ENCODE peak calls at places on chromosomes 4 and X, in nine cellular contexts. One of them, this sample, is unnamed.

GRCh38 chr4:10083861-10084641 is 32.5 kb downstream of the WDR1 start:
- DNase-seq in activated T-cell treated with anti-CD3 and anti-CD28 coated beads for 4 hours: no peak
- DNase-seq in NCI-H510A: no peak
- DNase-seq in ELR: no peak
- DNase-seq in sciatic nerve: peak
- DNase-seq in islet precursor cell: no peak
- DNase-seq in stomach: peak
- DNase-seq in NCI-H1092 treated with DMSO at 0.1 percent for 48 hours: no peak
- DNase-seq in head of caudate nucleus: no peak
- DNase-seq in this sample: no peak

GRCh38 chr4:96913437-96914075 is 1073.7 kb downstream of the PDHA2 start:
- DNase-seq in activated T-cell treated with anti-CD3 and anti-CD28 coated beads for 4 hours: no peak
- DNase-seq in NCI-H510A: no peak
- DNase-seq in ELR: no peak
- DNase-seq in sciatic nerve: no peak
- DNase-seq in islet precursor cell: peak
- DNase-seq in stomach: no peak
- DNase-seq in NCI-H1092 treated with DMSO at 0.1 percent for 48 hours: no peak
- DNase-seq in head of caudate nucleus: peak
- DNase-seq in this sample: no peak

GRCh38 chr4:10581022-10581421 is 103.5 kb downstream of the CLNK start:
- DNase-seq in activated T-cell treated with anti-CD3 and anti-CD28 coated beads for 4 hours: no peak
- DNase-seq in NCI-H510A: no peak
- DNase-seq in ELR: no peak
- DNase-seq in sciatic nerve: no peak
- DNase-seq in islet precursor cell: no peak
- DNase-seq in stomach: no peak
- DNase-seq in NCI-H1092 treated with DMSO at 0.1 percent for 48 hours: no peak
- DNase-seq in head of caudate nucleus: no peak
- DNase-seq in this sample: peak

GRCh38 chrX:118976599-118977340 is 2.4 kb downstream of the LONRF3 start:
- DNase-seq in activated T-cell treated with anti-CD3 and anti-CD28 coated beads for 4 hours: peak
- DNase-seq in NCI-H510A: peak
- DNase-seq in ELR: peak
- DNase-seq in sciatic nerve: peak
- DNase-seq in islet precursor cell: no peak
- DNase-seq in stomach: peak
- DNase-seq in NCI-H1092 treated with DMSO at 0.1 percent for 48 hours: peak
- DNase-seq in head of caudate nucleus: peak
- DNase-seq in this sample: peak

GRCh38 chrX:99353412-99353811 is 1056.7 kb downstream of the PCDH19 start:
- DNase-seq in activated T-cell treated with anti-CD3 and anti-CD28 coated beads for 4 hours: no peak
- DNase-seq in NCI-H510A: no peak
- DNase-seq in ELR: no peak
- DNase-seq in sciatic nerve: no peak
- DNase-seq in islet precursor cell: no peak
- DNase-seq in stomach: peak
- DNase-seq in NCI-H1092 treated with DMSO at 0.1 percent for 48 hours: no peak
- DNase-seq in head of caudate nucleus: no peak
- DNase-seq in this sample: no peak

GRCh38 chr4:184950926-184951325 is 67.4 kb upstream of the HELT start:
- DNase-seq in activated T-cell treated with anti-CD3 and anti-CD28 coated beads for 4 hours: no peak
- DNase-seq in NCI-H510A: no peak
- DNase-seq in ELR: no peak
- DNase-seq in sciatic nerve: no peak
- DNase-seq in islet precursor cell: no peak
- DNase-seq in stomach: no peak
- DNase-seq in NCI-H1092 treated with DMSO at 0.1 percent for 48 hours: no peak
- DNase-seq in head of caudate nucleus: no peak
- DNase-seq in this sample: no peak

GRCh38 chr4:25569726-25570125 is 85.9 kb upstream of the SLC34A2 start:
- DNase-seq in activated T-cell treated with anti-CD3 and anti-CD28 coated beads for 4 hours: no peak
- DNase-seq in NCI-H510A: no peak
- DNase-seq in ELR: no peak
- DNase-seq in sciatic nerve: no peak
- DNase-seq in islet precursor cell: no peak
- DNase-seq in stomach: no peak
- DNase-seq in NCI-H1092 treated with DMSO at 0.1 percent for 48 hours: no peak
- DNase-seq in head of caudate nucleus: no peak
- DNase-seq in this sample: no peak

GRCh38 chrX:45716747-45717146 is 516.1 kb upstream of the DIPK2B start:
- DNase-seq in activated T-cell treated with anti-CD3 and anti-CD28 coated beads for 4 hours: no peak
- DNase-seq in NCI-H510A: no peak
- DNase-seq in ELR: peak
- DNase-seq in sciatic nerve: no peak
- DNase-seq in islet precursor cell: no peak
- DNase-seq in stomach: no peak
- DNase-seq in NCI-H1092 treated with DMSO at 0.1 percent for 48 hours: no peak
- DNase-seq in head of caudate nucleus: no peak
- DNase-seq in this sample: no peak

This sample was measured in trophoblast cell.